ENCODE peak calls at places on chromosome 22, in four cellular contexts. H, D, K and C are unnamed samples. For H3K4me1, the result is how much of the 10 kb centered on the place peaks cover.

GRCh38 chr22:48937032-48937639 is 890.5 kb downstream of the BRD1 start:
- DNase-seq in H (no peak), D (no peak), K (peak), C (no peak)

GRCh38 chr22:44588348-44588747 is 90.3 kb upstream of the RTL6 start:
- DNase-seq in H (no peak), D (no peak), K (no peak), C (no peak)

GRCh38 chr22:37448521-37449150 is 21.4 kb upstream of the ELFN2 start:
- DNase-seq in H (no peak), D (no peak), K (no peak), C (no peak)

GRCh38 chr22:44409691-44410316 is 88.2 kb downstream of the RTL6 start:
- DNase-seq in H (no peak), D (no peak), K (no peak), C (no peak)

GRCh38 chr22:50250555-50251471 is at the start of gene HDAC10:
- DNase-seq in H (peak), D (peak), K (peak), C (peak)

GRCh38 chr22:49429066-49429465 is 398.6 kb downstream of the BRD1 start:
- DNase-seq in H (no peak), D (no peak), K (no peak), C (no peak)

GRCh38 chr22:26416670-26417270 is 12.3 kb upstream of the ASPHD2 start:
- DNase-seq in H (peak), D (peak), K (no peak), C (peak)

GRCh38 chr22:49936973-49937757 is 18.7 kb downstream of the CRELD2 start:
- DNase-seq in H (peak), D (no peak), K (no peak), C (peak)

GRCh38 chr22:31089101-31090100 is 8.3 kb downstream of the SMTN start:
- DNase-seq in H (peak), D (no peak), K (no peak), C (peak)

GRCh38 chr22:44668190-44668885 is 33.7 kb upstream of the PRR5 start:
- DNase-seq in H (peak), D (no peak), K (no peak), C (no peak)

GRCh38 chr22:18968011-18968749 is 32.1 kb upstream of the PRODH start:
- DNase-seq in H (peak), D (peak), K (no peak), C (peak)

GRCh38 chr22:27273386-27273785 is 528.2 kb downstream of the MN1 start:
- DNase-seq in H (no peak), D (no peak), K (no peak), C (no peak)

GRCh38 chr22:44130076-44130711 is 50.5 kb upstream of the PARVG start:
- DNase-seq in H (no peak), D (peak), K (no peak), C (no peak)

GRCh38 chr22:50340157-50340879 is 2.8 kb upstream of the PPP6R2 start:
- DNase-seq in H (no peak), D (no peak), K (no peak), C (peak)

GRCh38 chr22:46148885-46149492 is 1.3 kb upstream of the PPARA start:
- DNase-seq in H (no peak), D (no peak), K (no peak), C (no peak)

GRCh38 chr22:45077286-45077685 is 67.5 kb upstream of the PHF21B start:
- DNase-seq in H (no peak), D (no peak), K (no peak), C (no peak)

GRCh38 chr22:50269573-50270301 is 443 bp downstream of the MAPK11 start:
- DNase-seq in H (peak), D (peak), K (no peak), C (peak)

GRCh38 chr22:41822289-41823057 is 10.4 kb upstream of the SREBF2 start:
- DNase-seq in H (peak), D (peak), K (no peak), C (peak)

GRCh38 chr22:47007496-47007895 is 245.0 kb downstream of the TBC1D22A start:
- DNase-seq in H (no peak), D (no peak), K (no peak), C (no peak)

GRCh38 chr22:48665286-48666010 is 1162.2 kb downstream of the BRD1 start:
- DNase-seq in H (no peak), D (no peak), K (no peak), C (no peak)

GRCh38 chr22:26974914-26975313 is 317.5 kb downstream of the MIAT start:
- DNase-seq in H (no peak), D (no peak), K (no peak), C (peak)

GRCh38 chr22:49723478-49724029 is 104.1 kb downstream of the BRD1 start:
- DNase-seq in H (no peak), D (no peak), K (no peak), C (no peak)

GRCh38 chr22:46537221-46537945 is at the start of gene CELSR1:
- DNase-seq in H (peak), D (peak), K (no peak), C (no peak)

GRCh38 chr22:37627545-37627944 is 11.9 kb upstream of the SH3BP1 start:
- DNase-seq in H (no peak), D (no peak), K (no peak), C (no peak)

GRCh38 chr22:49967333-49968241 is 7.0 kb downstream of the PIM3 start:
- DNase-seq in H (peak), D (no peak), K (peak), C (peak)

GRCh38 chr22:50208939-50209892 is 8.4 kb downstream of the SELENOO start:
- DNase-seq in H (no peak), D (no peak), K (no peak), C (no peak)

GRCh38 chr22:48492371-48493320 is 1335.0 kb downstream of the BRD1 start:
- DNase-seq in H (peak), D (peak), K (peak), C (peak)

DNA sequence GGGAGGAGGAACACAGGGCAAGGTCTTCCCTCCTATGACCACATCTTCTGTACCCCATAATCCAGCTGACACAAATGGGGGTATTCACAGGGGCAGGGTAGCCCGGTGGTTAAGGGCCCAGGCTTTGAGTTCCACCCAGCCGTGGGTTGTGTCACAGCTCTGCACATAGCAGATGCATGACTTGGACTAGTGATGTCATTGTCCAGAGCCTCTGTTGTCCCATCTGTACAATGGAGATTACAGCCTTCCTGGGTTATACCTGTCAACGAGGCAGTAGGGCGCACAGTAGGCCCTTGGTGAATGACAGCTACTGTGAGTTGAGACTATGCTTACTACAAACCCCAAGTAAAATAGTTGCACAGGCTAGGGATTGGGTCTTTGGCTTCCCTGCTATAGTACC is 99.3 kb upstream of the CRYBB3 start:
- DNase-seq in H (no peak), D (no peak), K (no peak), C (no peak)
- H3K27ac ChIP-seq in H (no peak), D (no peak), K (peak), C (no peak)

DNA sequence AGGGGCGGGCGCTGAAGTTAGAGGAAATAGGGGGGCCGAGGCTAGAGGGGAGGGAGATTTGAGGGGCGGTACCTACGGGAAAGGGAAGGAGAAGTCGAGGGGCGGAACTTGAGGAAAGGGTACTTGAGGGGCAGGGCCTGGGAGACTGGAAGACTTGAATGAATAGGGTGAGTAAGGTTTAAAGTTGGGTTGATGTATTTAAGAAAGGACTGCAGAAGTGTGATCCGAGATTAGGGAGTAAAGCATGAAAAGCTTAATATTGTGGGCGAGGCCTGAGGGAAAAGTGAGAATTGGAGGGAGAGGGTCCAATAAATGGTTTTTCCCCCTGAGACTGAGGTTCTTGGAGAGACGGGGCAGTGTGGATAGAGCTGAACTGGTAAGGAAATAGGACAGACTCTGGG is 723 bp downstream of the HSCB start:
- DNase-seq in H (no peak), D (no peak), K (no peak), C (no peak)
- H3K4me3 ChIP-seq in H (peak), D (peak), K (peak), C (peak)

DNA sequence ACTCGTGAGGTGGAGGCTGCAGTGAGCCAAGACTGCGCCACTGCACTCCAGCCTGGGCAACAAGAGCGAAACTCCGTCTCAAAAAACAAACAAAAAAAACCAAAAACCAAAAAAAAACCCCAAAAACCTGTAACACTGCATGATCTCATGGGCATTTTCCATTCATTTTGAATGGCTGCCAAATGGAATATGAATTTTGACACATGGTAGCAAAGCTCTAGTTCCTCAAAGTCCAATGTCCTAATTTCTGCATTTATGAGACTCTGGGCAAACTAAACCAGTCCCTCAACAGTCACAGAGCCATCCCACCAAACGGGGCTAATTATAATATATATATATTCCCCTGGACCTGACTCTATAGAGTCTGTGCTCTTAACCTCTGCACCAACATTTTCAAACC is 61.8 kb downstream of the SGSM3 start:
- DNase-seq in H (no peak), D (no peak), K (no peak), C (no peak)
- H3K4me1 ChIP-seq in H (under half), D (under half), K (under half), C (under half)

GRCh38 chr22:35683560-35683959 is 34.1 kb upstream of the APOL5 start:
- DNase-seq in H (no peak), D (no peak), K (no peak), C (no peak)

GRCh38 chr22:35678836-35679235 is 30.6 kb downstream of the APOL6 start:
- DNase-seq in H (no peak), D (no peak), K (no peak), C (no peak)

GRCh38 chr22:35681454-35682050 is 33.3 kb downstream of the APOL6 start:
- DNase-seq in H (no peak), D (no peak), K (no peak), C (no peak)

GRCh38 chr22:35674335-35674734 is 26.1 kb downstream of the APOL6 start:
- DNase-seq in H (no peak), D (no peak), K (no peak), C (no peak)

GRCh38 chr22:35677460-35678187 is 29.4 kb downstream of the APOL6 start:
- DNase-seq in H (no peak), D (no peak), K (no peak), C (peak)
- H3K27ac ChIP-seq in H (no peak), D (no peak), K (no peak), C (no peak)

GRCh38 chr22:28464179-28464578 is 215.5 kb downstream of the TTC28 start:
- DNase-seq in H (no peak), D (no peak), K (no peak), C (no peak)
- H3K4me3 ChIP-seq in H (no peak), D (no peak), K (no peak), C (no peak)

DNA sequence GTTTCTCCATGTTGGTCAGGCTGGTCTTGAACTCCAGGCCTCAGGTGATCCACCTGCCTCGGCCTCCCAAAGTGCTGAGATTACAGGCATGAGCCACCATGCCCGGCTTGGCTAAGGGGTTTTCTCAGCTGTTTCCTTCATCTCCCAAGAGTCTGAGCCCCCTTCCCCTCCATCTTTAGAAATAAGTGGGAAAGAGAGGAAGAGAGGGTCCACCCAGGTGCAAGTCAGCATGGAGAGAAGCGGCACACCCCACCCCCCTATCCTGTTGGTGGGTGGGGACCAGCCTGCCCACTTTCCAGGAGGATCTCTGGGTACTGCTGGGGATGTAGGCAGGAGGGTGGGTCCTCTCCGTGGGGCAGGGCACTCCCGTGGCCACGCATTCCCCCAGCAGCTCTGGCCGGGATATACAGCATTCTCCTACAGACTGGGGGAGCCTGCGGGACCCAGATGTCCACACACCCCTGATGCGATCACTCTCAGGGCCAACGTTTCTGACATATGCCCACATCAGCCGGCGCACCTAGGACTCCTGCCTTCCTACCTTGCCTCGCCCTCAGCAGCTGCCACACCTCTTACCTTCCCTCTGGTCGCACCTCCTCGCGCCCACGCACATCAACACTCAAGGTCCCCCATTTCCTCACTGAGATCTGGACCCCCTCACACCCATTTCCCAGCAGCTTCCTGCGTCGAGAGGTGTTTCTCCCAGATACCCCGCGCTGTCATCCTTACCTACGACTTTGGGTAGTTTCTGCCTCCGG is 8.9 kb downstream of the SCARF2 start:
- DNase-seq in H (no peak), D (no peak), K (no peak), C (no peak)
- H3K4me1 ChIP-seq in H (under half), D (under half), K (under half), C (under half)

GRCh38 chr22:23236026-23236425 is 55.7 kb downstream of the BCR start:
- DNase-seq in H (no peak), D (peak), K (no peak), C (no peak)
- H3K27ac ChIP-seq in H (no peak), D (no peak), K (peak), C (peak)